ENCODE peak calls at places on chromosomes 6 and 20, in seven cellular contexts. One of them, this sample, is unnamed.
A peak's percentile ranks its signal among the peaks of the same experiment; 100 is the strongest.

GRCh38 chr20:5531318-5532081 is 214.7 kb upstream of the PROKR2 start:
- DNase-seq in left cardiac atrium: peak; percentile 25
- DNase-seq in activated T-cell treated with anti-CD3 and anti-CD28 coated beads, Interleukin-2, amount 50 U/mL, for 4 hours: no peak
- DNase-seq in AG10803: peak; percentile 72
- DNase-seq in hippocampal formation: no peak
- DNase-seq in heart left ventricle: no peak
- DNase-seq in cardiac fibroblast: peak; percentile 86
- DNase-seq in this sample: no peak

GRCh38 chr6:97669191-97669651 is 386.2 kb upstream of the MMS22L start:
- DNase-seq in left cardiac atrium: peak; percentile 43
- DNase-seq in activated T-cell treated with anti-CD3 and anti-CD28 coated beads, Interleukin-2, amount 50 U/mL, for 4 hours: no peak
- DNase-seq in AG10803: peak; percentile 25
- DNase-seq in hippocampal formation: peak; percentile 65
- DNase-seq in heart left ventricle: peak; percentile 60
- DNase-seq in cardiac fibroblast: no peak
- DNase-seq in this sample: peak; percentile 72

GRCh38 chr6:39037082-39037487 is 11.5 kb upstream of the GLP1R start:
- DNase-seq in left cardiac atrium: no peak
- DNase-seq in activated T-cell treated with anti-CD3 and anti-CD28 coated beads, Interleukin-2, amount 50 U/mL, for 4 hours: no peak
- DNase-seq in AG10803: no peak
- DNase-seq in hippocampal formation: no peak
- DNase-seq in heart left ventricle: no peak
- DNase-seq in cardiac fibroblast: no peak
- DNase-seq in this sample: no peak

GRCh38 chr6:17427062-17427461 is 33.7 kb downstream of the CAP2 start:
- DNase-seq in left cardiac atrium: no peak
- DNase-seq in activated T-cell treated with anti-CD3 and anti-CD28 coated beads, Interleukin-2, amount 50 U/mL, for 4 hours: no peak
- DNase-seq in AG10803: no peak
- DNase-seq in hippocampal formation: no peak
- DNase-seq in heart left ventricle: no peak
- DNase-seq in cardiac fibroblast: no peak
- DNase-seq in this sample: no peak

GRCh38 chr6:79878142-79878748 is 69.1 kb downstream of the ELOVL4 start:
- DNase-seq in left cardiac atrium: peak; percentile 56
- DNase-seq in activated T-cell treated with anti-CD3 and anti-CD28 coated beads, Interleukin-2, amount 50 U/mL, for 4 hours: no peak
- DNase-seq in AG10803: no peak
- DNase-seq in hippocampal formation: no peak
- DNase-seq in heart left ventricle: no peak
- DNase-seq in cardiac fibroblast: peak; percentile 8
- DNase-seq in this sample: no peak

GRCh38 chr6:150631283-150631981 is 31.7 kb downstream of the PLEKHG1 start:
- DNase-seq in left cardiac atrium: no peak
- DNase-seq in activated T-cell treated with anti-CD3 and anti-CD28 coated beads, Interleukin-2, amount 50 U/mL, for 4 hours: no peak
- DNase-seq in AG10803: no peak
- DNase-seq in hippocampal formation: no peak
- DNase-seq in heart left ventricle: no peak
- DNase-seq in cardiac fibroblast: no peak
- DNase-seq in this sample: no peak

GRCh38 chr6:2264932-2265331 is 19.5 kb upstream of the GMDS start:
- DNase-seq in left cardiac atrium: no peak
- DNase-seq in activated T-cell treated with anti-CD3 and anti-CD28 coated beads, Interleukin-2, amount 50 U/mL, for 4 hours: no peak
- DNase-seq in AG10803: peak; percentile 25
- DNase-seq in hippocampal formation: no peak
- DNase-seq in heart left ventricle: no peak
- DNase-seq in cardiac fibroblast: peak; percentile 35
- DNase-seq in this sample: no peak

GRCh38 chr20:35871311-35871771 is 83.0 kb downstream of the SCAND1 start:
- DNase-seq in left cardiac atrium: peak; percentile 59
- DNase-seq in activated T-cell treated with anti-CD3 and anti-CD28 coated beads, Interleukin-2, amount 50 U/mL, for 4 hours: no peak
- DNase-seq in AG10803: peak; percentile 45
- DNase-seq in hippocampal formation: no peak
- DNase-seq in heart left ventricle: no peak
- DNase-seq in cardiac fibroblast: peak; percentile 60
- DNase-seq in this sample: no peak

GRCh38 chr6:63899550-63899949 is 263.9 kb downstream of the PHF3 start:
- DNase-seq in left cardiac atrium: no peak
- DNase-seq in activated T-cell treated with anti-CD3 and anti-CD28 coated beads, Interleukin-2, amount 50 U/mL, for 4 hours: no peak
- DNase-seq in AG10803: peak; percentile 18
- DNase-seq in hippocampal formation: no peak
- DNase-seq in heart left ventricle: no peak
- DNase-seq in cardiac fibroblast: peak; percentile 26
- DNase-seq in this sample: no peak

GRCh38 chr6:154234019-154234772 is 122.4 kb downstream of the IPCEF1 start:
- DNase-seq in left cardiac atrium: no peak
- DNase-seq in activated T-cell treated with anti-CD3 and anti-CD28 coated beads, Interleukin-2, amount 50 U/mL, for 4 hours: no peak
- DNase-seq in AG10803: no peak
- DNase-seq in hippocampal formation: no peak
- DNase-seq in heart left ventricle: no peak
- DNase-seq in cardiac fibroblast: no peak
- DNase-seq in this sample: no peak

GRCh38 chr6:119020597-119021561 is 57.6 kb downstream of the FAM184A start:
- DNase-seq in left cardiac atrium: no peak
- DNase-seq in activated T-cell treated with anti-CD3 and anti-CD28 coated beads, Interleukin-2, amount 50 U/mL, for 4 hours: no peak
- DNase-seq in AG10803: no peak
- DNase-seq in hippocampal formation: no peak
- DNase-seq in heart left ventricle: no peak
- DNase-seq in cardiac fibroblast: no peak
- DNase-seq in this sample: no peak

GRCh38 chr20:9884666-9885065 is 45.8 kb upstream of the PAK5 start:
- DNase-seq in left cardiac atrium: no peak
- DNase-seq in activated T-cell treated with anti-CD3 and anti-CD28 coated beads, Interleukin-2, amount 50 U/mL, for 4 hours: no peak
- DNase-seq in AG10803: no peak
- DNase-seq in hippocampal formation: no peak
- DNase-seq in heart left ventricle: no peak
- DNase-seq in cardiac fibroblast: no peak
- DNase-seq in this sample: no peak

GRCh38 chr6:31738048-31738979 is 1.5 kb upstream of the MSH5 start:
- DNase-seq in left cardiac atrium: peak; percentile 65
- DNase-seq in activated T-cell treated with anti-CD3 and anti-CD28 coated beads, Interleukin-2, amount 50 U/mL, for 4 hours: peak; percentile 53
- DNase-seq in AG10803: peak; percentile 80
- DNase-seq in hippocampal formation: peak; percentile 13
- DNase-seq in heart left ventricle: no peak
- DNase-seq in cardiac fibroblast: peak; percentile 91
- DNase-seq in this sample: no peak

GRCh38 chr6:15401769-15402250 is 155.9 kb downstream of the JARID2 start:
- DNase-seq in left cardiac atrium: no peak
- DNase-seq in activated T-cell treated with anti-CD3 and anti-CD28 coated beads, Interleukin-2, amount 50 U/mL, for 4 hours: no peak
- DNase-seq in AG10803: no peak
- DNase-seq in hippocampal formation: no peak
- DNase-seq in heart left ventricle: no peak
- DNase-seq in cardiac fibroblast: peak; percentile 32
- DNase-seq in this sample: no peak

GRCh38 chr6:31467151-31467550 is 30.8 kb upstream of the MICB start:
- DNase-seq in left cardiac atrium: no peak
- DNase-seq in activated T-cell treated with anti-CD3 and anti-CD28 coated beads, Interleukin-2, amount 50 U/mL, for 4 hours: no peak
- DNase-seq in AG10803: no peak
- DNase-seq in hippocampal formation: no peak
- DNase-seq in heart left ventricle: no peak
- DNase-seq in cardiac fibroblast: no peak
- DNase-seq in this sample: no peak

GRCh38 chr6:25942561-25943147 is 12.2 kb upstream of the SLC17A2 start:
- DNase-seq in left cardiac atrium: no peak
- DNase-seq in activated T-cell treated with anti-CD3 and anti-CD28 coated beads, Interleukin-2, amount 50 U/mL, for 4 hours: no peak
- DNase-seq in AG10803: peak; percentile 57
- DNase-seq in hippocampal formation: no peak
- DNase-seq in heart left ventricle: no peak
- DNase-seq in cardiac fibroblast: peak; percentile 73
- DNase-seq in this sample: no peak

GRCh38 chr6:146788115-146788514 is 189.3 kb downstream of the ADGB start:
- DNase-seq in left cardiac atrium: no peak
- DNase-seq in activated T-cell treated with anti-CD3 and anti-CD28 coated beads, Interleukin-2, amount 50 U/mL, for 4 hours: no peak
- DNase-seq in AG10803: peak; percentile 27
- DNase-seq in hippocampal formation: no peak
- DNase-seq in heart left ventricle: no peak
- DNase-seq in cardiac fibroblast: no peak
- DNase-seq in this sample: no peak

GRCh38 chr20:14790771-14791517 is 453.5 kb upstream of the FLRT3 start:
- DNase-seq in left cardiac atrium: no peak
- DNase-seq in activated T-cell treated with anti-CD3 and anti-CD28 coated beads, Interleukin-2, amount 50 U/mL, for 4 hours: no peak
- DNase-seq in AG10803: peak; percentile 79
- DNase-seq in hippocampal formation: no peak
- DNase-seq in heart left ventricle: no peak
- DNase-seq in cardiac fibroblast: peak; percentile 3
- DNase-seq in this sample: no peak

GRCh38 chr20:58137236-58137635 is 91.2 kb downstream of the ANKRD60 start:
- DNase-seq in left cardiac atrium: no peak
- DNase-seq in activated T-cell treated with anti-CD3 and anti-CD28 coated beads, Interleukin-2, amount 50 U/mL, for 4 hours: no peak
- DNase-seq in AG10803: no peak
- DNase-seq in hippocampal formation: no peak
- DNase-seq in heart left ventricle: no peak
- DNase-seq in cardiac fibroblast: no peak
- DNase-seq in this sample: no peak

This sample was measured in dorsolateral prefrontal cortex.